ENCODE peak calls at places on chromosome 11, in seven cellular contexts. N is fibroblast of lung; H is brain microvascular endothelial cell; X is NCI-H146; S is thyroid gland; E is stimulated activated CD4-positive, alpha-beta T cell treated with anti-CD3 and anti-CD28 coated beads, TNF-alpha, amount 100 ng/mL, for 24 hours; P is T-helper 1 cell. K is an unnamed sample.

GRCh38 chr11:115322553-115323203 is 181.5 kb downstream of the CADM1 start:
- DNase-seq in E (no peak), S (no peak), P (no peak), H (no peak), N (no peak), X (no peak), K (no peak)

GRCh38 chr11:120257346-120257745 is 17.4 kb downstream of the POU2F3 start:
- DNase-seq in S (no peak), H (no peak), N (no peak), E (no peak), X (no peak), P (no peak), K (no peak)

GRCh38 chr11:120512727-120513435 is 1.3 kb downstream of the GRIK4 start:
- DNase-seq in H (no peak), E (no peak), N (no peak), S (no peak), P (no peak), X (no peak), K (no peak)

GRCh38 chr11:14310696-14311095 is 48.3 kb downstream of the RRAS2 start:
- DNase-seq in X (no peak), S (no peak), E (no peak), N (no peak), P (no peak), H (no peak), K (no peak)

GRCh38 chr11:46210856-46211255 is 66.6 kb upstream of the CREB3L1 start:
- DNase-seq in N (no peak), X (no peak), P (no peak), E (no peak), H (no peak), S (no peak), K (no peak)

GRCh38 chr11:10158461-10158860 is 135.6 kb downstream of the SBF2 start:
- DNase-seq in P (no peak), H (no peak), X (no peak), E (no peak), N (peak; percentile 11), S (no peak), K (no peak)

GRCh38 chr11:93611836-93612677 is 49.4 kb upstream of the CEP295 start:
- DNase-seq in S (no peak), P (no peak), N (no peak), E (no peak), X (no peak), H (no peak), K (peak; percentile 26)

GRCh38 chr11:2885676-2886081 is at the start of gene CDKN1C:
- DNase-seq in N (peak; percentile 89), X (peak; percentile 80), E (peak; percentile 72), S (peak; percentile 88), P (peak; percentile 85), H (peak; percentile 60), K (no peak)

GRCh38 chr11:86278226-86278625 is 23.8 kb upstream of the HIKESHI start:
- DNase-seq in P (no peak), H (no peak), X (no peak), S (no peak), N (no peak), E (no peak), K (no peak)

GRCh38 chr11:87316491-87316890 is 278.8 kb downstream of the TMEM135 start:
- DNase-seq in X (no peak), E (no peak), S (no peak), H (no peak), P (no peak), N (no peak), K (no peak)

GRCh38 chr11:45355706-45356041 is 69.5 kb upstream of the SYT13 start:
- DNase-seq in N (no peak), S (no peak), H (no peak), E (no peak), P (no peak), X (no peak), K (no peak)

GRCh38 chr11:17634776-17635550 is 84.4 kb upstream of the MYOD1 start:
- DNase-seq in P (no peak), N (no peak), X (no peak), H (no peak), E (no peak), S (no peak), K (no peak)

GRCh38 chr11:35559949-35560348 is 34.5 kb upstream of the PAMR1 start:
- DNase-seq in X (no peak), E (no peak), H (no peak), S (no peak), N (no peak), P (no peak), K (no peak)

GRCh38 chr11:64787526-64788320 is 9.4 kb upstream of the SF1 start:
- DNase-seq in E (peak; percentile 58), N (peak; percentile 50), S (peak; percentile 54), X (no peak), H (peak; percentile 45), P (peak; percentile 38), K (no peak)

GRCh38 chr11:126391286-126391954 is 35.9 kb downstream of the ST3GAL4 start:
- DNase-seq in N (no peak), S (no peak), E (no peak), H (no peak), P (no peak), X (no peak), K (no peak)

GRCh38 chr11:72641900-72642814 is 32.1 kb downstream of the PDE2A start:
- DNase-seq in E (no peak), H (no peak), P (no peak), S (peak; percentile 42), X (peak; percentile 43), N (peak; percentile 3), K (no peak)

GRCh38 chr11:13907678-13908077 is 54.8 kb upstream of the SPON1 start:
- DNase-seq in H (no peak), N (no peak), X (no peak), S (no peak), P (no peak), E (no peak), K (no peak)

GRCh38 chr11:90364527-90364926 is 141.7 kb upstream of the CHORDC1 start:
- DNase-seq in H (no peak), S (no peak), P (no peak), E (no peak), X (no peak), N (no peak), K (no peak)

GRCh38 chr11:46359936-46360335 is 12.7 kb downstream of the DGKZ start:
- DNase-seq in H (no peak), P (no peak), X (no peak), E (no peak), S (no peak), N (peak; percentile 50), K (no peak)

GRCh38 chr11:81345609-81346008 is 1388.1 kb downstream of the FAM181B start:
- DNase-seq in N (no peak), X (no peak), S (no peak), P (no peak), H (no peak), E (no peak), K (no peak)

GRCh38 chr11:10382518-10382917 is 72.5 kb upstream of the AMPD3 start:
- DNase-seq in N (no peak), E (no peak), P (no peak), H (no peak), X (no peak), S (no peak), K (no peak)

GRCh38 chr11:70206977-70207376 is 3.9 kb downstream of the FADD start:
- DNase-seq in H (no peak), N (no peak), X (no peak), S (no peak), P (no peak), E (no peak), K (no peak)

GRCh38 chr11:123187670-123188507 is 7.2 kb downstream of the CLMP start:
- DNase-seq in P (no peak), N (no peak), S (no peak), H (peak; percentile 11), X (no peak), E (no peak), K (no peak)

GRCh38 chr11:88208742-88209141 is 33.5 kb upstream of the RAB38 start:
- DNase-seq in X (no peak), N (peak; percentile 2), H (no peak), S (no peak), P (no peak), E (no peak), K (no peak)

GRCh38 chr11:14029415-14029814 is 66.9 kb downstream of the SPON1 start:
- DNase-seq in P (no peak), N (no peak), S (no peak), E (no peak), X (no peak), H (no peak), K (no peak)

GRCh38 chr11:29310016-29310415 is 706.8 kb downstream of the KCNA4 start:
- DNase-seq in X (no peak), E (no peak), H (no peak), P (no peak), S (no peak), N (peak; percentile 81), K (no peak)

GRCh38 chr11:128448981-128449713 is 138.2 kb downstream of the ETS1 start:
- DNase-seq in X (no peak), S (no peak), H (no peak), N (no peak), E (no peak), P (no peak), K (no peak)

K was measured in epithelial cell of proximal tubule.